ENCODE peak calls at places on chromosome 14, in nine cellular contexts. One of them, this sample, is unnamed.
A peak's percentile ranks its signal among the peaks of the same experiment; 100 is the strongest.

GRCh38 chr14:89137514-89138163 is 279.4 kb downstream of the FOXN3 start:
- DNase-seq in effector CD4-positive, alpha-beta T cell: no peak
- DNase-seq in dorsolateral prefrontal cortex: no peak
- DNase-seq in NCI-H2227 treated with DMSO at 0.1 percent for 48 hours: no peak
- DNase-seq in activated T-helper 9 cell treated with anti-CD3 and anti-CD28 coated beads, Interleukin-2, amount 50 U/mL, for 16 hours: no peak
- DNase-seq in activated gamma-delta T cell treated with Interleukin-2 at 50 U/mL for 16 hours: no peak
- DNase-seq in brain microvascular endothelial cell: peak; percentile 68
- DNase-seq in GM12865: no peak
- DNase-seq in globus pallidus: no peak
- DNase-seq in this sample: no peak

GRCh38 chr14:101781240-101782061 is 19.9 kb downstream of the PPP2R5C start:
- DNase-seq in activated T-helper 9 cell treated with anti-CD3 and anti-CD28 coated beads, Interleukin-2, amount 50 U/mL, for 16 hours: peak; percentile 22
- DNase-seq in dorsolateral prefrontal cortex: no peak
- DNase-seq in GM12865: no peak
- DNase-seq in activated gamma-delta T cell treated with Interleukin-2 at 50 U/mL for 16 hours: peak; percentile 20
- DNase-seq in effector CD4-positive, alpha-beta T cell: no peak
- DNase-seq in globus pallidus: no peak
- DNase-seq in brain microvascular endothelial cell: no peak
- DNase-seq in NCI-H2227 treated with DMSO at 0.1 percent for 48 hours: peak; percentile 11
- DNase-seq in this sample: no peak

GRCh38 chr14:100105357-100106169 is 40.3 kb downstream of the EVL start:
- DNase-seq in activated gamma-delta T cell treated with Interleukin-2 at 50 U/mL for 16 hours: peak; percentile 25
- DNase-seq in globus pallidus: no peak
- DNase-seq in activated T-helper 9 cell treated with anti-CD3 and anti-CD28 coated beads, Interleukin-2, amount 50 U/mL, for 16 hours: no peak
- DNase-seq in brain microvascular endothelial cell: no peak
- DNase-seq in GM12865: no peak
- DNase-seq in NCI-H2227 treated with DMSO at 0.1 percent for 48 hours: no peak
- DNase-seq in effector CD4-positive, alpha-beta T cell: no peak
- DNase-seq in dorsolateral prefrontal cortex: no peak
- DNase-seq in this sample: peak; percentile 62

GRCh38 chr14:73455294-73455693 is 3.1 kb downstream of the NUMB start:
- DNase-seq in effector CD4-positive, alpha-beta T cell: no peak
- DNase-seq in NCI-H2227 treated with DMSO at 0.1 percent for 48 hours: no peak
- DNase-seq in dorsolateral prefrontal cortex: no peak
- DNase-seq in activated gamma-delta T cell treated with Interleukin-2 at 50 U/mL for 16 hours: no peak
- DNase-seq in activated T-helper 9 cell treated with anti-CD3 and anti-CD28 coated beads, Interleukin-2, amount 50 U/mL, for 16 hours: no peak
- DNase-seq in GM12865: no peak
- DNase-seq in brain microvascular endothelial cell: no peak
- DNase-seq in globus pallidus: no peak
- DNase-seq in this sample: no peak

GRCh38 chr14:75824328-75824727 is 157.5 kb downstream of the TGFB3 start:
- DNase-seq in activated T-helper 9 cell treated with anti-CD3 and anti-CD28 coated beads, Interleukin-2, amount 50 U/mL, for 16 hours: no peak
- DNase-seq in GM12865: peak; percentile 14
- DNase-seq in activated gamma-delta T cell treated with Interleukin-2 at 50 U/mL for 16 hours: no peak
- DNase-seq in effector CD4-positive, alpha-beta T cell: no peak
- DNase-seq in NCI-H2227 treated with DMSO at 0.1 percent for 48 hours: no peak
- DNase-seq in dorsolateral prefrontal cortex: no peak
- DNase-seq in globus pallidus: no peak
- DNase-seq in brain microvascular endothelial cell: no peak
- DNase-seq in this sample: no peak

GRCh38 chr14:74299061-74299545 is 3.6 kb downstream of the ABCD4 start:
- DNase-seq in NCI-H2227 treated with DMSO at 0.1 percent for 48 hours: no peak
- DNase-seq in activated gamma-delta T cell treated with Interleukin-2 at 50 U/mL for 16 hours: peak; percentile 53
- DNase-seq in activated T-helper 9 cell treated with anti-CD3 and anti-CD28 coated beads, Interleukin-2, amount 50 U/mL, for 16 hours: peak; percentile 19
- DNase-seq in dorsolateral prefrontal cortex: no peak
- DNase-seq in globus pallidus: no peak
- DNase-seq in brain microvascular endothelial cell: peak; percentile 34
- DNase-seq in effector CD4-positive, alpha-beta T cell: peak; percentile 15
- DNase-seq in GM12865: no peak
- DNase-seq in this sample: no peak

GRCh38 chr14:87995500-87996275 is 2.7 kb upstream of the GALC start:
- DNase-seq in activated gamma-delta T cell treated with Interleukin-2 at 50 U/mL for 16 hours: no peak
- DNase-seq in dorsolateral prefrontal cortex: no peak
- DNase-seq in globus pallidus: no peak
- DNase-seq in brain microvascular endothelial cell: no peak
- DNase-seq in GM12865: peak; percentile 13
- DNase-seq in effector CD4-positive, alpha-beta T cell: no peak
- DNase-seq in NCI-H2227 treated with DMSO at 0.1 percent for 48 hours: no peak
- DNase-seq in activated T-helper 9 cell treated with anti-CD3 and anti-CD28 coated beads, Interleukin-2, amount 50 U/mL, for 16 hours: no peak
- DNase-seq in this sample: no peak

GRCh38 chr14:80764496-80764895 is 177.0 kb downstream of the CEP128 start:
- DNase-seq in GM12865: no peak
- DNase-seq in NCI-H2227 treated with DMSO at 0.1 percent for 48 hours: no peak
- DNase-seq in effector CD4-positive, alpha-beta T cell: no peak
- DNase-seq in dorsolateral prefrontal cortex: no peak
- DNase-seq in activated T-helper 9 cell treated with anti-CD3 and anti-CD28 coated beads, Interleukin-2, amount 50 U/mL, for 16 hours: no peak
- DNase-seq in brain microvascular endothelial cell: no peak
- DNase-seq in activated gamma-delta T cell treated with Interleukin-2 at 50 U/mL for 16 hours: no peak
- DNase-seq in globus pallidus: no peak
- DNase-seq in this sample: no peak

GRCh38 chr14:103136388-103137271 is 13.4 kb downstream of the TNFAIP2 start:
- DNase-seq in dorsolateral prefrontal cortex: no peak
- DNase-seq in GM12865: no peak
- DNase-seq in NCI-H2227 treated with DMSO at 0.1 percent for 48 hours: no peak
- DNase-seq in effector CD4-positive, alpha-beta T cell: no peak
- DNase-seq in activated gamma-delta T cell treated with Interleukin-2 at 50 U/mL for 16 hours: no peak
- DNase-seq in globus pallidus: no peak
- DNase-seq in activated T-helper 9 cell treated with anti-CD3 and anti-CD28 coated beads, Interleukin-2, amount 50 U/mL, for 16 hours: no peak
- DNase-seq in brain microvascular endothelial cell: peak; percentile 68
- DNase-seq in this sample: no peak

GRCh38 chr14:49512571-49512970 is 73.6 kb downstream of the RPS29 start:
- DNase-seq in dorsolateral prefrontal cortex: no peak
- DNase-seq in effector CD4-positive, alpha-beta T cell: no peak
- DNase-seq in NCI-H2227 treated with DMSO at 0.1 percent for 48 hours: no peak
- DNase-seq in GM12865: no peak
- DNase-seq in activated gamma-delta T cell treated with Interleukin-2 at 50 U/mL for 16 hours: no peak
- DNase-seq in brain microvascular endothelial cell: no peak
- DNase-seq in activated T-helper 9 cell treated with anti-CD3 and anti-CD28 coated beads, Interleukin-2, amount 50 U/mL, for 16 hours: no peak
- DNase-seq in globus pallidus: no peak
- DNase-seq in this sample: no peak

GRCh38 chr14:69749956-69750355 is 17.0 kb upstream of the SRSF5 start:
- DNase-seq in GM12865: no peak
- DNase-seq in effector CD4-positive, alpha-beta T cell: no peak
- DNase-seq in brain microvascular endothelial cell: no peak
- DNase-seq in activated gamma-delta T cell treated with Interleukin-2 at 50 U/mL for 16 hours: no peak
- DNase-seq in globus pallidus: no peak
- DNase-seq in NCI-H2227 treated with DMSO at 0.1 percent for 48 hours: no peak
- DNase-seq in activated T-helper 9 cell treated with anti-CD3 and anti-CD28 coated beads, Interleukin-2, amount 50 U/mL, for 16 hours: no peak
- DNase-seq in dorsolateral prefrontal cortex: no peak
- DNase-seq in this sample: no peak

GRCh38 chr14:104101086-104101621 is 15.7 kb downstream of the ASPG start:
- DNase-seq in dorsolateral prefrontal cortex: no peak
- DNase-seq in activated T-helper 9 cell treated with anti-CD3 and anti-CD28 coated beads, Interleukin-2, amount 50 U/mL, for 16 hours: no peak
- DNase-seq in NCI-H2227 treated with DMSO at 0.1 percent for 48 hours: no peak
- DNase-seq in globus pallidus: no peak
- DNase-seq in brain microvascular endothelial cell: no peak
- DNase-seq in effector CD4-positive, alpha-beta T cell: no peak
- DNase-seq in GM12865: no peak
- DNase-seq in activated gamma-delta T cell treated with Interleukin-2 at 50 U/mL for 16 hours: no peak
- DNase-seq in this sample: no peak

GRCh38 chr14:77988966-77989365 is 181.2 kb upstream of the NRXN3 start:
- DNase-seq in activated gamma-delta T cell treated with Interleukin-2 at 50 U/mL for 16 hours: no peak
- DNase-seq in NCI-H2227 treated with DMSO at 0.1 percent for 48 hours: no peak
- DNase-seq in effector CD4-positive, alpha-beta T cell: no peak
- DNase-seq in dorsolateral prefrontal cortex: peak; percentile 92
- DNase-seq in globus pallidus: peak; percentile 97
- DNase-seq in GM12865: no peak
- DNase-seq in brain microvascular endothelial cell: peak; percentile 70
- DNase-seq in activated T-helper 9 cell treated with anti-CD3 and anti-CD28 coated beads, Interleukin-2, amount 50 U/mL, for 16 hours: no peak
- DNase-seq in this sample: no peak

GRCh38 chr14:72780771-72781170 is 113.1 kb downstream of the DPF3 start:
- DNase-seq in NCI-H2227 treated with DMSO at 0.1 percent for 48 hours: no peak
- DNase-seq in activated gamma-delta T cell treated with Interleukin-2 at 50 U/mL for 16 hours: no peak
- DNase-seq in GM12865: no peak
- DNase-seq in brain microvascular endothelial cell: peak; percentile 53
- DNase-seq in effector CD4-positive, alpha-beta T cell: no peak
- DNase-seq in dorsolateral prefrontal cortex: no peak
- DNase-seq in activated T-helper 9 cell treated with anti-CD3 and anti-CD28 coated beads, Interleukin-2, amount 50 U/mL, for 16 hours: no peak
- DNase-seq in globus pallidus: no peak
- DNase-seq in this sample: no peak

GRCh38 chr14:22200977-22201605 is 387.9 kb downstream of the DAD1 start:
- DNase-seq in GM12865: peak; percentile 57
- DNase-seq in activated gamma-delta T cell treated with Interleukin-2 at 50 U/mL for 16 hours: no peak
- DNase-seq in effector CD4-positive, alpha-beta T cell: no peak
- DNase-seq in activated T-helper 9 cell treated with anti-CD3 and anti-CD28 coated beads, Interleukin-2, amount 50 U/mL, for 16 hours: no peak
- DNase-seq in dorsolateral prefrontal cortex: no peak
- DNase-seq in globus pallidus: peak; percentile 11
- DNase-seq in brain microvascular endothelial cell: peak; percentile 61
- DNase-seq in NCI-H2227 treated with DMSO at 0.1 percent for 48 hours: peak; percentile 26
- DNase-seq in this sample: no peak

GRCh38 chr14:30550335-30550734 is 8.6 kb upstream of the G2E3 start:
- DNase-seq in activated T-helper 9 cell treated with anti-CD3 and anti-CD28 coated beads, Interleukin-2, amount 50 U/mL, for 16 hours: no peak
- DNase-seq in NCI-H2227 treated with DMSO at 0.1 percent for 48 hours: no peak
- DNase-seq in effector CD4-positive, alpha-beta T cell: no peak
- DNase-seq in dorsolateral prefrontal cortex: no peak
- DNase-seq in globus pallidus: no peak
- DNase-seq in activated gamma-delta T cell treated with Interleukin-2 at 50 U/mL for 16 hours: no peak
- DNase-seq in brain microvascular endothelial cell: no peak
- DNase-seq in GM12865: no peak
- DNase-seq in this sample: no peak

GRCh38 chr14:36402867-36403266 is 82.4 kb upstream of the MBIP start:
- DNase-seq in globus pallidus: no peak
- DNase-seq in GM12865: no peak
- DNase-seq in dorsolateral prefrontal cortex: no peak
- DNase-seq in brain microvascular endothelial cell: no peak
- DNase-seq in effector CD4-positive, alpha-beta T cell: no peak
- DNase-seq in NCI-H2227 treated with DMSO at 0.1 percent for 48 hours: no peak
- DNase-seq in activated T-helper 9 cell treated with anti-CD3 and anti-CD28 coated beads, Interleukin-2, amount 50 U/mL, for 16 hours: no peak
- DNase-seq in activated gamma-delta T cell treated with Interleukin-2 at 50 U/mL for 16 hours: no peak
- DNase-seq in this sample: no peak

GRCh38 chr14:45085004-45085403 is 1.1 kb downstream of the PRPF39 start:
- DNase-seq in dorsolateral prefrontal cortex: no peak
- DNase-seq in globus pallidus: peak; percentile 4
- DNase-seq in GM12865: peak; percentile 23
- DNase-seq in NCI-H2227 treated with DMSO at 0.1 percent for 48 hours: no peak
- DNase-seq in activated T-helper 9 cell treated with anti-CD3 and anti-CD28 coated beads, Interleukin-2, amount 50 U/mL, for 16 hours: no peak
- DNase-seq in brain microvascular endothelial cell: no peak
- DNase-seq in activated gamma-delta T cell treated with Interleukin-2 at 50 U/mL for 16 hours: no peak
- DNase-seq in effector CD4-positive, alpha-beta T cell: no peak
- DNase-seq in this sample: no peak

GRCh38 chr14:76386922-76387782 is 11.2 kb downstream of the ESRRB start:
- DNase-seq in activated gamma-delta T cell treated with Interleukin-2 at 50 U/mL for 16 hours: peak; percentile 37
- DNase-seq in GM12865: peak; percentile 71
- DNase-seq in activated T-helper 9 cell treated with anti-CD3 and anti-CD28 coated beads, Interleukin-2, amount 50 U/mL, for 16 hours: peak; percentile 22
- DNase-seq in brain microvascular endothelial cell: peak; percentile 44
- DNase-seq in globus pallidus: peak; percentile 73
- DNase-seq in dorsolateral prefrontal cortex: peak; percentile 60
- DNase-seq in NCI-H2227 treated with DMSO at 0.1 percent for 48 hours: peak; percentile 54
- DNase-seq in effector CD4-positive, alpha-beta T cell: peak; percentile 28
- DNase-seq in this sample: no peak

GRCh38 chr14:56131004-56131864 is 13.0 kb downstream of the PELI2 start:
- DNase-seq in activated T-helper 9 cell treated with anti-CD3 and anti-CD28 coated beads, Interleukin-2, amount 50 U/mL, for 16 hours: no peak
- DNase-seq in activated gamma-delta T cell treated with Interleukin-2 at 50 U/mL for 16 hours: no peak
- DNase-seq in dorsolateral prefrontal cortex: no peak
- DNase-seq in brain microvascular endothelial cell: no peak
- DNase-seq in effector CD4-positive, alpha-beta T cell: no peak
- DNase-seq in GM12865: no peak
- DNase-seq in NCI-H2227 treated with DMSO at 0.1 percent for 48 hours: no peak
- DNase-seq in globus pallidus: no peak
- DNase-seq in this sample: no peak

GRCh38 chr14:96905825-96906224 is 108.6 kb downstream of the VRK1 start:
- DNase-seq in activated gamma-delta T cell treated with Interleukin-2 at 50 U/mL for 16 hours: no peak
- DNase-seq in NCI-H2227 treated with DMSO at 0.1 percent for 48 hours: peak; percentile 49
- DNase-seq in globus pallidus: no peak
- DNase-seq in GM12865: no peak
- DNase-seq in brain microvascular endothelial cell: no peak
- DNase-seq in dorsolateral prefrontal cortex: no peak
- DNase-seq in activated T-helper 9 cell treated with anti-CD3 and anti-CD28 coated beads, Interleukin-2, amount 50 U/mL, for 16 hours: no peak
- DNase-seq in effector CD4-positive, alpha-beta T cell: no peak
- DNase-seq in this sample: no peak

GRCh38 chr14:84527706-84528105 is 1002.2 kb upstream of the FLRT2 start:
- DNase-seq in brain microvascular endothelial cell: no peak
- DNase-seq in effector CD4-positive, alpha-beta T cell: no peak
- DNase-seq in activated gamma-delta T cell treated with Interleukin-2 at 50 U/mL for 16 hours: no peak
- DNase-seq in activated T-helper 9 cell treated with anti-CD3 and anti-CD28 coated beads, Interleukin-2, amount 50 U/mL, for 16 hours: no peak
- DNase-seq in NCI-H2227 treated with DMSO at 0.1 percent for 48 hours: no peak
- DNase-seq in globus pallidus: no peak
- DNase-seq in GM12865: no peak
- DNase-seq in dorsolateral prefrontal cortex: no peak
- DNase-seq in this sample: no peak

GRCh38 chr14:94123868-94124267 is 5.5 kb downstream of the IFI27L2 start:
- DNase-seq in globus pallidus: no peak
- DNase-seq in activated T-helper 9 cell treated with anti-CD3 and anti-CD28 coated beads, Interleukin-2, amount 50 U/mL, for 16 hours: no peak
- DNase-seq in dorsolateral prefrontal cortex: no peak
- DNase-seq in GM12865: no peak
- DNase-seq in effector CD4-positive, alpha-beta T cell: no peak
- DNase-seq in NCI-H2227 treated with DMSO at 0.1 percent for 48 hours: no peak
- DNase-seq in activated gamma-delta T cell treated with Interleukin-2 at 50 U/mL for 16 hours: no peak
- DNase-seq in brain microvascular endothelial cell: no peak
- DNase-seq in this sample: no peak

GRCh38 chr14:41830679-41831078 is 224.0 kb downstream of the LRFN5 start:
- DNase-seq in globus pallidus: no peak
- DNase-seq in dorsolateral prefrontal cortex: no peak
- DNase-seq in GM12865: no peak
- DNase-seq in brain microvascular endothelial cell: no peak
- DNase-seq in activated T-helper 9 cell treated with anti-CD3 and anti-CD28 coated beads, Interleukin-2, amount 50 U/mL, for 16 hours: no peak
- DNase-seq in NCI-H2227 treated with DMSO at 0.1 percent for 48 hours: no peak
- DNase-seq in activated gamma-delta T cell treated with Interleukin-2 at 50 U/mL for 16 hours: no peak
- DNase-seq in effector CD4-positive, alpha-beta T cell: no peak
- DNase-seq in this sample: no peak

GRCh38 chr14:38737657-38738056 is 365.4 kb downstream of the SEC23A start:
- DNase-seq in activated gamma-delta T cell treated with Interleukin-2 at 50 U/mL for 16 hours: no peak
- DNase-seq in NCI-H2227 treated with DMSO at 0.1 percent for 48 hours: no peak
- DNase-seq in activated T-helper 9 cell treated with anti-CD3 and anti-CD28 coated beads, Interleukin-2, amount 50 U/mL, for 16 hours: no peak
- DNase-seq in effector CD4-positive, alpha-beta T cell: no peak
- DNase-seq in brain microvascular endothelial cell: no peak
- DNase-seq in dorsolateral prefrontal cortex: no peak
- DNase-seq in globus pallidus: no peak
- DNase-seq in GM12865: no peak
- DNase-seq in this sample: no peak

GRCh38 chr14:101473045-101473729 is 88.1 kb upstream of the DIO3 start:
- DNase-seq in effector CD4-positive, alpha-beta T cell: no peak
- DNase-seq in GM12865: no peak
- DNase-seq in brain microvascular endothelial cell: no peak
- DNase-seq in NCI-H2227 treated with DMSO at 0.1 percent for 48 hours: no peak
- DNase-seq in activated T-helper 9 cell treated with anti-CD3 and anti-CD28 coated beads, Interleukin-2, amount 50 U/mL, for 16 hours: no peak
- DNase-seq in dorsolateral prefrontal cortex: no peak
- DNase-seq in globus pallidus: no peak
- DNase-seq in activated gamma-delta T cell treated with Interleukin-2 at 50 U/mL for 16 hours: no peak
- DNase-seq in this sample: no peak

GRCh38 chr14:58865520-58866281 is 227.9 kb downstream of the DACT1 start:
- DNase-seq in brain microvascular endothelial cell: peak; percentile 11
- DNase-seq in activated gamma-delta T cell treated with Interleukin-2 at 50 U/mL for 16 hours: no peak
- DNase-seq in NCI-H2227 treated with DMSO at 0.1 percent for 48 hours: no peak
- DNase-seq in activated T-helper 9 cell treated with anti-CD3 and anti-CD28 coated beads, Interleukin-2, amount 50 U/mL, for 16 hours: no peak
- DNase-seq in dorsolateral prefrontal cortex: peak; percentile 62
- DNase-seq in globus pallidus: no peak
- DNase-seq in effector CD4-positive, alpha-beta T cell: no peak
- DNase-seq in GM12865: no peak
- DNase-seq in this sample: no peak

GRCh38 chr14:93337143-93337753 is 4.4 kb upstream of the BTBD7 start:
- DNase-seq in GM12865: peak; percentile 26
- DNase-seq in effector CD4-positive, alpha-beta T cell: no peak
- DNase-seq in dorsolateral prefrontal cortex: no peak
- DNase-seq in brain microvascular endothelial cell: no peak
- DNase-seq in activated gamma-delta T cell treated with Interleukin-2 at 50 U/mL for 16 hours: no peak
- DNase-seq in globus pallidus: no peak
- DNase-seq in NCI-H2227 treated with DMSO at 0.1 percent for 48 hours: no peak
- DNase-seq in activated T-helper 9 cell treated with anti-CD3 and anti-CD28 coated beads, Interleukin-2, amount 50 U/mL, for 16 hours: no peak
- DNase-seq in this sample: no peak

GRCh38 chr14:36718216-36718615 is 56.6 kb downstream of the PAX9 start:
- DNase-seq in activated gamma-delta T cell treated with Interleukin-2 at 50 U/mL for 16 hours: no peak
- DNase-seq in NCI-H2227 treated with DMSO at 0.1 percent for 48 hours: no peak
- DNase-seq in GM12865: no peak
- DNase-seq in globus pallidus: no peak
- DNase-seq in brain microvascular endothelial cell: no peak
- DNase-seq in dorsolateral prefrontal cortex: no peak
- DNase-seq in activated T-helper 9 cell treated with anti-CD3 and anti-CD28 coated beads, Interleukin-2, amount 50 U/mL, for 16 hours: no peak
- DNase-seq in effector CD4-positive, alpha-beta T cell: no peak
- DNase-seq in this sample: no peak

GRCh38 chr14:65192686-65193085 is 90.4 kb upstream of the MAX start:
- DNase-seq in dorsolateral prefrontal cortex: no peak
- DNase-seq in activated T-helper 9 cell treated with anti-CD3 and anti-CD28 coated beads, Interleukin-2, amount 50 U/mL, for 16 hours: no peak
- DNase-seq in brain microvascular endothelial cell: no peak
- DNase-seq in activated gamma-delta T cell treated with Interleukin-2 at 50 U/mL for 16 hours: no peak
- DNase-seq in effector CD4-positive, alpha-beta T cell: no peak
- DNase-seq in NCI-H2227 treated with DMSO at 0.1 percent for 48 hours: no peak
- DNase-seq in GM12865: no peak
- DNase-seq in globus pallidus: no peak
- DNase-seq in this sample: no peak

GRCh38 chr14:32542507-32542906 is 213.4 kb downstream of the AKAP6 start:
- DNase-seq in NCI-H2227 treated with DMSO at 0.1 percent for 48 hours: no peak
- DNase-seq in activated T-helper 9 cell treated with anti-CD3 and anti-CD28 coated beads, Interleukin-2, amount 50 U/mL, for 16 hours: no peak
- DNase-seq in activated gamma-delta T cell treated with Interleukin-2 at 50 U/mL for 16 hours: no peak
- DNase-seq in brain microvascular endothelial cell: no peak
- DNase-seq in effector CD4-positive, alpha-beta T cell: no peak
- DNase-seq in dorsolateral prefrontal cortex: no peak
- DNase-seq in globus pallidus: no peak
- DNase-seq in GM12865: peak; percentile 48
- DNase-seq in this sample: no peak